ENCODE peak calls at places on chromosomes 1 and 21, in nine cellular contexts. Z is IMR-90; R is keratinocyte; L is left lung; Q is fibroblast of lung; J is CD8-positive, alpha-beta memory T cell; H is endothelial cell of umbilical vein; W is left ventricle myocardium inferior; K is mesenchymal stem cell. V is an unnamed sample.

GRCh38 chr1:46721806-46722205 is 2.9 kb upstream of the EFCAB14 start:
- DNase-seq in L (no peak), W (no peak), Z (no peak), K (no peak), J (no peak), Q (no peak), R (no peak), H (no peak), V (no peak)

GRCh38 chr1:115245227-115245626 is 92.8 kb downstream of the NGF start:
- DNase-seq in J (no peak), W (no peak), R (no peak), Q (no peak), L (no peak), Z (no peak), K (no peak), H (no peak), V (no peak)

GRCh38 chr1:207298666-207299065 is 22.8 kb upstream of the CD55 start:
- DNase-seq in J (no peak), L (no peak), Z (peak; percentile 36), W (no peak), R (no peak), H (peak; percentile 66), Q (peak; percentile 40), K (no peak), V (no peak)

GRCh38 chr1:28553229-28553930 is 495 bp downstream of the TRNAU1AP start:
- DNase-seq in Q (peak; percentile 43), W (peak; percentile 26), R (peak; percentile 21), L (peak; percentile 86), H (no peak), K (peak; percentile 58), J (peak; percentile 5), Z (peak; percentile 51), V (no peak)

GRCh38 chr1:204494281-204495077 is at the start of gene PIK3C2B:
- DNase-seq in Z (peak; percentile 73), W (peak; percentile 85), R (no peak), L (peak; percentile 96), Q (peak; percentile 78), H (peak; percentile 88), J (peak; percentile 57), K (peak; percentile 89), V (peak; percentile 85)

GRCh38 chr1:56527548-56528302 is 51.6 kb downstream of the PLPP3 start:
- DNase-seq in W (no peak), L (no peak), Q (no peak), R (no peak), J (no peak), K (no peak), Z (no peak), H (peak; percentile 60), V (no peak)

GRCh38 chr1:29236743-29236992 is 346 bp downstream of the PTPRU start:
- DNase-seq in K (no peak), L (no peak), J (no peak), H (peak; percentile 29), Q (peak; percentile 51), R (no peak), Z (no peak), W (no peak), V (peak; percentile 65)

GRCh38 chr1:159970932-159971342 is 16.9 kb upstream of the SLAMF9 start:
- DNase-seq in Z (no peak), K (no peak), Q (no peak), J (no peak), L (no peak), H (no peak), R (no peak), W (no peak), V (peak; percentile 89)

GRCh38 chr1:151943591-151943990 is 34.3 kb upstream of the THEM4 start:
- DNase-seq in Z (no peak), H (no peak), J (no peak), Q (no peak), W (no peak), R (no peak), L (no peak), K (no peak), V (no peak)

GRCh38 chr1:205284420-205285144 is 37.0 kb downstream of the NUAK2 start:
- DNase-seq in W (peak; percentile 79), L (peak; percentile 97), K (peak; percentile 99), Z (peak; percentile 99), H (peak; percentile 95), J (peak; percentile 80), Q (peak; percentile 99), R (peak; percentile 99), V (peak; percentile 89)

GRCh38 chr1:156958247-156958714 is 37.8 kb downstream of the LRRC71 start:
- DNase-seq in W (no peak), R (no peak), J (no peak), K (no peak), L (no peak), Z (no peak), H (no peak), Q (no peak), V (no peak)

GRCh38 chr21:30962013-30962412 is 76.3 kb downstream of the KRTAP19-8 start:
- DNase-seq in K (no peak), W (no peak), L (no peak), Z (no peak), R (no peak), J (no peak), Q (no peak), H (no peak), V (no peak)

GRCh38 chr1:48552420-48552819 is 80.4 kb upstream of the SPATA6 start:
- DNase-seq in Z (no peak), H (no peak), Q (no peak), R (no peak), L (no peak), W (no peak), J (no peak), K (no peak), V (peak; percentile 49)

GRCh38 chr1:179002552-179003345 is 22.9 kb upstream of the FAM20B start:
- DNase-seq in W (peak; percentile 77), Q (peak; percentile 47), K (peak; percentile 80), J (peak; percentile 40), Z (peak; percentile 52), H (peak; percentile 63), L (peak; percentile 82), R (no peak), V (peak; percentile 77)

GRCh38 chr1:154549371-154549770 is 9.1 kb downstream of the UBE2Q1 start:
- DNase-seq in W (no peak), R (no peak), Z (no peak), H (no peak), K (no peak), J (no peak), L (no peak), Q (no peak), V (no peak)

GRCh38 chr1:154550070-154550469 is 8.4 kb downstream of the UBE2Q1 start:
- DNase-seq in Q (no peak), R (no peak), K (no peak), W (no peak), Z (no peak), L (no peak), J (no peak), H (no peak), V (no peak)

GRCh38 chr1:154552036-154552435 is 6.4 kb downstream of the UBE2Q1 start:
- DNase-seq in W (no peak), H (no peak), J (no peak), R (no peak), K (no peak), Q (no peak), Z (no peak), L (no peak), V (no peak)

GRCh38 chr1:154551474-154551873 is 7.0 kb downstream of the UBE2Q1 start:
- DNase-seq in L (no peak), Q (no peak), R (no peak), J (no peak), H (no peak), W (no peak), Z (no peak), K (no peak), V (no peak)

GRCh38 chr1:154550657-154551056 is 7.8 kb downstream of the UBE2Q1 start:
- DNase-seq in Q (no peak), W (no peak), Z (no peak), K (no peak), R (no peak), H (no peak), L (no peak), J (no peak), V (no peak)
- H3K36me3 ChIP-seq in Q (peaks cover 40% of the 10 kb centered on the region), W (peaks cover 74% of the 10 kb centered on the region), Z (peaks cover 64% of the 10 kb centered on the region), K (peaks cover 59% of the 10 kb centered on the region), R (peaks cover 69% of the 10 kb centered on the region), H (peaks cover 59% of the 10 kb centered on the region), L (peaks cover 77% of the 10 kb centered on the region), J (peaks cover 57% of the 10 kb centered on the region), V (peaks cover 8% of the 10 kb centered on the region)

DNA sequence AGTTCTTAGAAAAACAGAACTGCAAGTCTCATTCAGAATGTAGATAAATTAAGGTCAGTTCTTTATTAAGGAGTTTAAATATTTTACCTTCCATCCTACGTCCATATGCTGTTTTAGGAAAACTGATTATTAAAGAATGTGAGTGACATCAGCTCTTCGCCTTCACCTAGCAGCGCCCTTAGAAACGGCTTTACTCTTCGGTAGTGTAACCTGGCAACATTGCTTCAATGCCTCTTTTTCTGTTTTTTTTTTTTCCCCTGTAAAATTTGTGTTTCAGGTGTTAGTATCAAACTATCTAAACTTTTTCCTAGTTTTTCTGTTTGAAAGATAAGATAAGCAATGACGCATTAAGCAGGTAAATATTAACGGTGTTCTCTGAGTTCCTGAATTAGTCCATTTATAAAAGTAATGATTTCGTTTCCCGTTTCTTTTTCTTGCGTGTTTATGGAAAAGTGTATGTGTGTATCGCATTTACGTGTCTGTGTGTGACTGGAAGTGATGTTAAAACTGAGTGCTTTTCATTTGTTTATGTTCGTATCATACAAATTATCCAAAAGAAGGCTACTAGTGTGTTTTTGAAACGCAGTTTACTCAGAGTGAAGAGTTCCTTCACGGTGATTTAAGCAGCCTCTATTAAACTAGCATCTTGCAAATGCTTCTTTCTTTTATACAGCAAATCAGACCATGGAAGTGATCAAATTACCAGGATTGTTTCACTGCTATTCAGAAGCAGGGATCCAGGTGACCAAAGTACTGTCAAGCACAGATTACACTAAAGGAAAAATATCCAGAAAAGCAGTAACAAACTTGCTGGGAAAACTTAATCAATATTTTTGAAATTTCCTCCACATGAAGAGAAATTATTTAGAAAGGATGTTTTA is 139.0 kb downstream of the SDCCAG8 start:
- DNase-seq in L (no peak), H (no peak), R (no peak), Q (no peak), W (no peak), Z (no peak), K (no peak), J (no peak), V (no peak)
- H3K27ac ChIP-seq in L (no peak overlapping the region), H (no peak overlapping the region), R (no peak overlapping the region), Q (no peak overlapping the region), W (no peak overlapping the region), Z (no peak overlapping the region), K (no peak overlapping the region), J (no peak overlapping the region), V (peak overlapping the region; percentile 51)

GRCh38 chr1:8822383-8823294 is 5.2 kb upstream of the RERE start:
- DNase-seq in R (peak; percentile 36), J (no peak), H (peak; percentile 81), K (peak; percentile 96), W (no peak), Z (peak; percentile 89), Q (peak; percentile 82), L (no peak), V (no peak)
- H3K4me3 ChIP-seq in R (no peak overlapping the region), J (no peak overlapping the region), H (no peak overlapping the region), K (no peak overlapping the region), W (peak overlapping the region; percentile 17), Z (no peak overlapping the region), Q (no peak overlapping the region), L (no peak overlapping the region), V (no peak overlapping the region)

DNA sequence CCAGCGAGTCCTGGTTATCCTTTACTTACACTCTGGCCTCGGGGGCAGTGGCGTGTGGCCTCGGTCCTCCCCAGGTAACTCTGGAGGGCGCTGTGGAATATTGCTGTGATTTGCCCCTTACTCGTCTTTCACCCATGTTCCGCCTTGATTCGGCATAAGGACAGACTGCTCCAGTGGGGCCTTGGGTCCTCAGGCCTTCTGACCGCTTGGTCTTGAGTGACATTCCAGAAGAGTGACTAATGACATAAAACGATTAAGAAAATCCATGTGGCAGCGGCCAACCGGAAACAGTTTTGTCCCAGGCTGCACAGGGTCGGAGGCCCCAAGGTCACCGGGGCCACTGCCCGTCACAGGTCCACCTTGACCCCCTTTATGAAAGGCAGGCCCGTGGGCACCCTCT is 11.0 kb downstream of the ICMT start:
- DNase-seq in K (no peak), Q (no peak), J (no peak), W (no peak), Z (no peak), H (no peak), R (no peak), L (no peak), V (no peak)
- H3K36me3 ChIP-seq in K (peaks cover 52% of the 10 kb centered on the region), Q (peaks cover 11% of the 10 kb centered on the region), J (peaks cover 18% of the 10 kb centered on the region), W (peaks cover 76% of the 10 kb centered on the region), Z (peaks cover 40% of the 10 kb centered on the region), H (peaks cover 23% of the 10 kb centered on the region), R (peaks cover 36% of the 10 kb centered on the region), L (peaks cover 92% of the 10 kb centered on the region), V (peaks cover 37% of the 10 kb centered on the region)

V was measured in right lobe of liver.